ENCODE peak calls at places on chromosomes 11 and 22, in ten cellular contexts. X is CD8-positive, alpha-beta memory T cell; R is stomach; V is H1; G is kidney; P is esophagus squamous epithelium; D is astrocyte; A is naive thymus-derived CD4-positive, alpha-beta T cell; U is mesendoderm; Y is CD8-positive, alpha-beta T cell. N is an unnamed sample. For H3K4me1, the result is how much of the 10 kb centered on the place peaks cover.

GRCh38 chr22:46848227-46848626 is 85.8 kb downstream of the TBC1D22A start:
- DNase-seq in X (no peak), R (no peak), V (peak), G (no peak), P (no peak), D (peak), A (no peak), U (no peak), Y (no peak), N (no peak)

GRCh38 chr11:43868852-43869567 is 11.6 kb upstream of the ALKBH3 start:
- DNase-seq in X (peak), R (no peak), V (no peak), G (no peak), P (no peak), D (peak), A (peak), U (no peak), Y (peak), N (no peak)

GRCh38 chr11:73311394-73311869 is 3.4 kb downstream of the ARHGEF17 start:
- DNase-seq in X (no peak), R (no peak), V (no peak), G (peak), P (no peak), D (no peak), A (no peak), U (no peak), Y (no peak), N (no peak)

GRCh38 chr11:33027846-33028536 is 11.4 kb upstream of the TCP11L1 start:
- DNase-seq in X (no peak), R (no peak), V (no peak), G (no peak), P (no peak), D (peak), A (no peak), U (no peak), Y (no peak), N (no peak)

GRCh38 chr11:120400564-120401364 is 64.6 kb downstream of the ARHGEF12 start:
- DNase-seq in X (no peak), R (no peak), V (no peak), G (no peak), P (no peak), D (peak), A (no peak), U (peak), Y (no peak), N (peak)

GRCh38 chr11:100925935-100926334 is 203.7 kb downstream of the PGR start:
- DNase-seq in X (no peak), R (no peak), V (no peak), G (no peak), P (no peak), D (peak), A (no peak), U (no peak), Y (no peak), N (no peak)

GRCh38 chr22:45631140-45631539 is 40.5 kb upstream of the ATXN10 start:
- DNase-seq in X (no peak), R (no peak), V (peak), G (no peak), P (no peak), D (no peak), A (no peak), U (no peak), Y (no peak), N (no peak)

GRCh38 chr11:73980001-73980960 is 2.4 kb downstream of the UCP2 start:
- DNase-seq in X (peak), R (peak), V (no peak), G (peak), P (peak), D (no peak), A (peak), U (peak), Y (peak), N (peak)

GRCh38 chr11:45181595-45182550 is 35.4 kb downstream of the PRDM11 start:
- DNase-seq in X (no peak), R (no peak), V (no peak), G (no peak), P (no peak), D (no peak), A (no peak), U (peak), Y (no peak), N (no peak)

GRCh38 chr22:41664490-41664889 is 24.2 kb downstream of the SNU13 start:
- DNase-seq in X (no peak), R (no peak), V (no peak), G (no peak), P (no peak), D (no peak), A (no peak), U (peak), Y (no peak), N (no peak)

GRCh38 chr11:15101072-15101701 is 13.5 kb upstream of the INSC start:
- DNase-seq in X (peak), R (peak), V (peak), G (no peak), P (no peak), D (peak), A (peak), U (peak), Y (peak), N (peak)

GRCh38 chr11:69297926-69298777 is 4.2 kb downstream of the MYEOV start:
- DNase-seq in X (peak), R (peak), V (no peak), G (peak), P (peak), D (peak), A (peak), U (peak), Y (peak), N (no peak)

GRCh38 chr11:135008001-135008405 is 596.0 kb upstream of the B3GAT1 start:
- DNase-seq in X (no peak), R (no peak), V (no peak), G (no peak), P (no peak), D (no peak), A (no peak), U (peak), Y (no peak), N (no peak)

GRCh38 chr11:18100926-18101656 is 4.8 kb downstream of the SAAL1 start:
- DNase-seq in X (no peak), R (no peak), V (no peak), G (no peak), P (no peak), D (no peak), A (no peak), U (peak), Y (no peak), N (no peak)

GRCh38 chr11:41996558-41996957 is 537.1 kb upstream of the LRRC4C start:
- DNase-seq in X (no peak), R (no peak), V (no peak), G (no peak), P (no peak), D (no peak), A (no peak), U (peak), Y (no peak), N (no peak)

GRCh38 chr11:120894207-120894989 is 129.5 kb upstream of the TBCEL start:
- DNase-seq in X (no peak), R (no peak), V (no peak), G (no peak), P (no peak), D (no peak), A (no peak), U (no peak), Y (no peak), N (no peak)

GRCh38 chr11:47592276-47592675 is 1.9 kb downstream of the C1QTNF4 start:
- DNase-seq in X (no peak), R (no peak), V (no peak), G (peak), P (no peak), D (no peak), A (no peak), U (no peak), Y (no peak), N (no peak)

GRCh38 chr11:59669611-59670009 is 773 bp upstream of the PATL1 start:
- DNase-seq in X (no peak), R (peak), V (peak), G (peak), P (no peak), D (peak), A (peak), U (peak), Y (no peak), N (peak)

GRCh38 chr11:131300304-131300703 is 70.1 kb upstream of the NTM start:
- DNase-seq in X (no peak), R (no peak), V (no peak), G (no peak), P (no peak), D (peak), A (no peak), U (no peak), Y (no peak), N (no peak)

GRCh38 chr22:22219140-22219996 is 25.2 kb upstream of the VPREB1 start:
- DNase-seq in X (no peak), R (no peak), V (no peak), G (no peak), P (no peak), D (no peak), A (no peak), U (no peak), Y (no peak), N (no peak)

GRCh38 chr22:19800761-19801244 is 40.2 kb downstream of the TBX1 start:
- DNase-seq in X (no peak), R (no peak), V (no peak), G (peak), P (no peak), D (peak), A (no peak), U (peak), Y (no peak), N (no peak)

GRCh38 chr11:9180784-9181183 is 84.4 kb downstream of the DENND5A start:
- DNase-seq in X (no peak), R (no peak), V (no peak), G (no peak), P (no peak), D (peak), A (no peak), U (peak), Y (no peak), N (no peak)

GRCh38 chr11:74278721-74279148 is 32.7 kb downstream of the P4HA3 start:
- DNase-seq in X (no peak), R (no peak), V (no peak), G (no peak), P (no peak), D (peak), A (no peak), U (peak), Y (no peak), N (no peak)

GRCh38 chr11:28900427-28900826 is 792.2 kb downstream of the METTL15 start:
- DNase-seq in X (no peak), R (no peak), V (no peak), G (no peak), P (no peak), D (no peak), A (no peak), U (no peak), Y (no peak), N (no peak)

GRCh38 chr11:128790200-128790599 is 76.9 kb downstream of the KCNJ1 start:
- DNase-seq in X (no peak), R (no peak), V (no peak), G (peak), P (no peak), D (peak), A (no peak), U (no peak), Y (no peak), N (peak)

GRCh38 chr11:38818720-38819119 is 2220.7 kb upstream of the RAG2 start:
- DNase-seq in X (no peak), R (no peak), V (no peak), G (no peak), P (no peak), D (peak), A (no peak), U (no peak), Y (no peak), N (no peak)

GRCh38 chr11:134576721-134577171 is 164.7 kb upstream of the B3GAT1 start:
- DNase-seq in X (no peak), R (no peak), V (peak), G (no peak), P (no peak), D (no peak), A (peak), U (no peak), Y (no peak), N (no peak)

GRCh38 chr11:16871368-16871767 is 132.9 kb downstream of the C11orf58 start:
- DNase-seq in X (no peak), R (no peak), V (no peak), G (no peak), P (no peak), D (peak), A (no peak), U (no peak), Y (no peak), N (no peak)

GRCh38 chr11:3836903-3837302 is 3.9 kb downstream of the RHOG start:
- DNase-seq in X (peak), R (peak), V (no peak), G (peak), P (no peak), D (no peak), A (peak), U (no peak), Y (peak), N (no peak)

GRCh38 chr22:43878079-43878795 is 13.6 kb downstream of the PNPLA5 start:
- DNase-seq in X (no peak), R (no peak), V (no peak), G (peak), P (no peak), D (no peak), A (no peak), U (no peak), Y (no peak), N (no peak)

DNA sequence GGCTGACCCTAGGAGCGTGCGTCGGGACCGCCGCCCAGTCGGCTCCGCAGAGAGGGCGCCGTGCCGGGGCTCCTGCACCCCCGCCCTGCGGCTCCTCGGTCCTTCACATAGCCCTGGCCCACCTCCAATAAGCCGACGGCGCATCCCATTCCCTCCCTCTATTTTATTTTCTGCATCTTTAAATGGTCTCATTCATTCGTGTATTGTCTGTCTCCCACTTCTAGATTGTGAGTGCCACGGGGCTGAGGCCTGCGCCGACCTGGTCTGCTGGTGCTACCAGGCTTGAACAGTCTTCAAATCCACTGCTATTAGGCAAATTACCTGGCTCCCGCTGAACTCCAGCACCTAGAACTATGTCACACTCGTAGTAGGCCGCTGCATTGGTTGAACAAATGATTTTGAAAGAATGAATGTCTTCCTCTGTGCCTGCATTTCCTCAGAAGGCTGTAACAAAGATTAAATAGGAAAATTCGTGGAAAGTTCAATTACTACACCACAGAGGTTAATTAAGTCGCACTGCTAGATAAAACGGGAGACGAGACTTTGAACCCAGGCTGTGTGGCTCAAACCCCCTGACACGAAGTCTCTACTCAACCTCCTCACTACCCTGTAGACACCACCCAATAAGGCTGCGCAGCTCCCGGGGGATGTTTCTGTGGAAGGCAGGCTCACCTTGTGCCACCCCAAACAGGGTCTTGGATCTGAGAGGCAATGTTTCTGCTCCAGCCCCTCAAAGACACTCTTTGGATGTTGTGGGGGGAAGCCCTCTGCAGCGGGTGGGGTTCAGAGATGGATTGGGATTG is 1.2 kb upstream of the PPP1R14B start:
- DNase-seq in X (no peak), R (no peak), V (no peak), G (no peak), P (no peak), D (no peak), A (no peak), U (no peak), Y (no peak), N (no peak)
- H3K4me3 ChIP-seq in X (no peak), R (peak), V (peak), G (peak), P (peak), D (peak), A (peak), U (no peak), Y (peak), N (peak)

GRCh38 chr11:75718406-75719088 is 909 bp downstream of the MOGAT2 start:
- DNase-seq in X (no peak), R (peak), V (no peak), G (no peak), P (no peak), D (no peak), A (peak), U (no peak), Y (no peak), N (no peak)
- H3K4me1 ChIP-seq in X (under half), R (under half), V (under half), G (under half), P (under half), D (under half), A (under half), U (under half), Y (under half), N (under half)

GRCh38 chr11:72040497-72041363 is 39.6 kb downstream of the NUMA1 start:
- DNase-seq in X (peak), R (peak), V (peak), G (peak), P (peak), D (peak), A (peak), U (peak), Y (peak), N (peak)

GRCh38 chr11:72042059-72042425 is 38.3 kb downstream of the NUMA1 start:
- DNase-seq in X (no peak), R (no peak), V (no peak), G (no peak), P (no peak), D (no peak), A (no peak), U (no peak), Y (no peak), N (no peak)

GRCh38 chr11:72038491-72038890 is 39.8 kb downstream of the IL18BP start:
- DNase-seq in X (no peak), R (peak), V (no peak), G (peak), P (no peak), D (peak), A (no peak), U (no peak), Y (no peak), N (no peak)

GRCh38 chr11:72039108-72039850 is 40.6 kb downstream of the IL18BP start:
- DNase-seq in X (no peak), R (peak), V (no peak), G (no peak), P (no peak), D (peak), A (no peak), U (no peak), Y (no peak), N (no peak)

GRCh38 chr11:72041364-72042058 is 38.8 kb downstream of the NUMA1 start:
- DNase-seq in X (peak), R (peak), V (peak), G (peak), P (no peak), D (peak), A (peak), U (peak), Y (peak), N (peak)
- H3K4me3 ChIP-seq in X (peak), R (peak), V (peak), G (peak), P (peak), D (peak), A (peak), U (no peak), Y (peak), N (peak)

DNA sequence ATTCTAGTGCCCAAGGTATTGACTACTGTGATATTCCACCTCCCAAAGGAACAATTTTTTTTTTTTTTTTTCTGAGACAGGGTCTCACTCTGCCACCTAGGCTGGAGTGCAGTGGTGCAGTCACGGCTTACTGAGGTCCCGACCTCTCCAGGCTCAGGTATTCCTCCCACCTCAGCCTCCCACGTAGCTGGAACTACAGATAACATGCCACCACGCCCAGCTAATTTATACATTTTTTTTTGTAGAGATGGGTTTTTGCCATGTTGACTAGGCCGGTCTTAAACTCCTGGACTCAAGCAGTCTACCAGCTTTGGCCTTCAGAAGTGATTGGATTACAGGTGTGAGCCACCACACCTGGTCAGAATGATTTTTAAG is 33.4 kb downstream of the MAML2 start:
- DNase-seq in X (no peak), R (no peak), V (no peak), G (no peak), P (no peak), D (no peak), A (no peak), U (no peak), Y (no peak), N (no peak)
- H3K4me1 ChIP-seq in X (under half), R (under half), V (under half), G (under half), P (half or more), D (half or more), A (under half), U (under half), Y (half or more), N (under half)